ENCODE peak calls at places on chromosome 22, in six cellular contexts. U is tibial artery; X is dermis microvascular lymphatic vessel endothelial cell; E is NCI-H460; Z is skeletal muscle cell; B is effector CD4-positive, alpha-beta T cell. S is an unnamed sample.

GRCh38 chr22:37855462-37855861 is 6.2 kb downstream of the EIF3L start:
- DNase-seq in U (no peak), X (no peak), E (no peak), Z (no peak), B (no peak), S (no peak)

GRCh38 chr22:47187558-47187957 is 425.1 kb downstream of the TBC1D22A start:
- DNase-seq in U (no peak), X (no peak), E (no peak), Z (no peak), B (no peak), S (no peak)

GRCh38 chr22:46070215-46070721 is 80.1 kb upstream of the PPARA start:
- DNase-seq in U (peak), X (no peak), E (no peak), Z (no peak), B (no peak), S (no peak)

GRCh38 chr22:43957871-43958270 is 2.6 kb downstream of the SAMM50 start:
- DNase-seq in U (no peak), X (no peak), E (no peak), Z (no peak), B (no peak), S (no peak)

GRCh38 chr22:36773935-36774334 is 2.0 kb downstream of the IFT27 start:
- DNase-seq in U (no peak), X (peak), E (peak), Z (no peak), B (no peak), S (no peak)

GRCh38 chr22:37193629-37194191 is 5.7 kb upstream of the C1QTNF6 start:
- DNase-seq in U (peak), X (no peak), E (peak), Z (no peak), B (peak), S (no peak)

GRCh38 chr22:26942301-26942927 is 285.0 kb downstream of the MIAT start:
- DNase-seq in U (no peak), X (no peak), E (no peak), Z (no peak), B (no peak), S (no peak)

GRCh38 chr22:49427941-49428340 is 399.7 kb downstream of the BRD1 start:
- DNase-seq in U (no peak), X (no peak), E (no peak), Z (no peak), B (no peak), S (no peak)

GRCh38 chr22:32910358-32910757 is 108.9 kb downstream of the TIMP3 start:
- DNase-seq in U (no peak), X (no peak), E (no peak), Z (no peak), B (no peak), S (no peak)

GRCh38 chr22:30781271-30781875 is 86.7 kb downstream of the OSBP2 start:
- DNase-seq in U (no peak), X (no peak), E (no peak), Z (no peak), B (no peak), S (no peak)

GRCh38 chr22:48536691-48537591 is 1290.7 kb downstream of the BRD1 start:
- DNase-seq in U (no peak), X (no peak), E (no peak), Z (no peak), B (no peak), S (no peak)

GRCh38 chr22:37982938-37983859 is 1.2 kb downstream of the SOX10 start:
- DNase-seq in U (no peak), X (no peak), E (no peak), Z (no peak), B (no peak), S (peak)

GRCh38 chr22:30296324-30296723 is 7.0 kb upstream of the CASTOR1 start:
- DNase-seq in U (no peak), X (no peak), E (no peak), Z (no peak), B (no peak), S (no peak)

GRCh38 chr22:39317756-39318506 is 1.5 kb downstream of the RPL3 start:
- DNase-seq in U (no peak), X (no peak), E (no peak), Z (no peak), B (no peak), S (no peak)

GRCh38 chr22:35509451-35509850 is 31.2 kb upstream of the RASD2 start:
- DNase-seq in U (no peak), X (no peak), E (no peak), Z (no peak), B (no peak), S (no peak)

GRCh38 chr22:21699643-21700042 is 33.8 kb downstream of the PPIL2 start:
- DNase-seq in U (no peak), X (no peak), E (no peak), Z (no peak), B (no peak), S (no peak)

GRCh38 chr22:24985824-24986214 is 33.3 kb downstream of the KIAA1671 start:
- DNase-seq in U (peak), X (peak), E (peak), Z (peak), B (no peak), S (no peak)

GRCh38 chr22:27987557-27987956 is 68.5 kb upstream of the PITPNB start:
- DNase-seq in U (peak), X (no peak), E (no peak), Z (peak), B (no peak), S (no peak)

GRCh38 chr22:39240841-39241631 is 3.7 kb downstream of the PDGFB start:
- DNase-seq in U (peak), X (peak), E (no peak), Z (no peak), B (no peak), S (peak)

GRCh38 chr22:47552541-47553205 is 790.2 kb downstream of the TBC1D22A start:
- DNase-seq in U (no peak), X (no peak), E (no peak), Z (no peak), B (no peak), S (no peak)

GRCh38 chr22:36822581-36822980 is 5.7 kb upstream of the PVALB start:
- DNase-seq in U (no peak), X (no peak), E (no peak), Z (no peak), B (no peak), S (no peak)

GRCh38 chr22:25563757-25564319 is 637 bp upstream of the GRK3 start:
- DNase-seq in U (peak), X (no peak), E (no peak), Z (no peak), B (no peak), S (no peak)

GRCh38 chr22:45314789-45315188 is 5.1 kb downstream of the FAM118A start:
- DNase-seq in U (no peak), X (no peak), E (no peak), Z (no peak), B (no peak), S (no peak)

GRCh38 chr22:31707519-31707918 is 42.4 kb downstream of the PRR14L start:
- DNase-seq in U (no peak), X (no peak), E (no peak), Z (no peak), B (no peak), S (no peak)

GRCh38 chr22:36911887-36912661 is 1.4 kb upstream of the CSF2RB start:
- DNase-seq in U (no peak), X (no peak), E (no peak), Z (no peak), B (no peak), S (no peak)

GRCh38 chr22:37930270-37930951 is 23.0 kb downstream of the C22orf23 start:
- DNase-seq in U (no peak), X (no peak), E (no peak), Z (no peak), B (no peak), S (peak)

GRCh38 chr22:38700271-38700788 is 413 bp downstream of the JOSD1 start:
- DNase-seq in U (peak), X (peak), E (peak), Z (no peak), B (no peak), S (peak)

S was measured in iPS-NIHi11.